ENCODE peak calls at places on chromosome X, in five cellular contexts. H, S, K, W and J are unnamed samples.

GRCh38 chrX:148567229-148567628 is 66.8 kb downstream of the AFF2 start:
- DNase-seq in H (no peak), S (peak; percentile 10), K (no peak), W (no peak), J (peak; percentile 27)

GRCh38 chrX:78123190-78123589 is 16.3 kb downstream of the TAF9B start:
- DNase-seq in H (no peak), S (no peak), K (no peak), W (no peak), J (peak; percentile 57)

GRCh38 chrX:16999275-16999674 is 52.8 kb downstream of the REPS2 start:
- DNase-seq in H (no peak), S (no peak), K (no peak), W (no peak), J (no peak)

GRCh38 chrX:40996886-40997530 is 88.2 kb upstream of the USP9X start:
- DNase-seq in H (peak; percentile 74), S (peak; percentile 41), K (no peak), W (no peak), J (peak; percentile 86)

GRCh38 chrX:105209406-105209805 is 11.1 kb downstream of the TEX13A start:
- DNase-seq in H (no peak), S (no peak), K (no peak), W (no peak), J (no peak)

GRCh38 chrX:100911731-100912130 is 17.0 kb downstream of the XKRX start:
- DNase-seq in H (no peak), S (no peak), K (no peak), W (no peak), J (peak; percentile 11)

GRCh38 chrX:150377010-150377409 is 13.9 kb downstream of the MAMLD1 start:
- DNase-seq in H (no peak), S (no peak), K (no peak), W (no peak), J (no peak)

GRCh38 chrX:110852180-110852579 is 56.6 kb upstream of the CHRDL1 start:
- DNase-seq in H (peak; percentile 37), S (peak; percentile 21), K (no peak), W (no peak), J (peak; percentile 24)

GRCh38 chrX:53716328-53717088 is 30.0 kb upstream of the HUWE1 start:
- DNase-seq in H (no peak), S (no peak), K (no peak), W (no peak), J (no peak)

GRCh38 chrX:21926116-21926515 is 14.4 kb upstream of the SMS start:
- DNase-seq in H (no peak), S (no peak), K (no peak), W (no peak), J (peak; percentile 76)

GRCh38 chrX:128781506-128781905 is 729.3 kb upstream of the ACTRT1 start:
- DNase-seq in H (peak; percentile 59), S (no peak), K (peak; percentile 39), W (peak; percentile 50), J (no peak)

GRCh38 chrX:17020371-17020770 is 73.9 kb downstream of the REPS2 start:
- DNase-seq in H (no peak), S (no peak), K (no peak), W (no peak), J (no peak)

GRCh38 chrX:45295587-45295986 is 94.9 kb upstream of the DIPK2B start:
- DNase-seq in H (no peak), S (no peak), K (no peak), W (peak; percentile 59), J (peak; percentile 26)

GRCh38 chrX:153573999-153574398 is 24.9 kb downstream of the CCNQ start:
- DNase-seq in H (peak; percentile 54), S (peak; percentile 20), K (no peak), W (no peak), J (no peak)

GRCh38 chrX:150161092-150161672 is 201.9 kb upstream of the MAMLD1 start:
- DNase-seq in H (no peak), S (no peak), K (no peak), W (no peak), J (no peak)

GRCh38 chrX:53028678-53029077 is 19.9 kb upstream of the GPR173 start:
- DNase-seq in H (no peak), S (no peak), K (no peak), W (no peak), J (no peak)

GRCh38 chrX:46268429-46268828 is 276.8 kb downstream of the ZNF674 start:
- DNase-seq in H (no peak), S (no peak), K (no peak), W (no peak), J (peak; percentile 28)

GRCh38 chrX:111431007-111431406 is 19.0 kb upstream of the DCX start:
- DNase-seq in H (no peak), S (no peak), K (no peak), W (no peak), J (no peak)

GRCh38 chrX:30065226-30065625 is 150.1 kb upstream of the MAGEB2 start:
- DNase-seq in H (no peak), S (no peak), K (no peak), W (no peak), J (peak; percentile 50)

GRCh38 chrX:105475801-105476200 is 255.3 kb upstream of the TEX13A start:
- DNase-seq in H (no peak), S (no peak), K (no peak), W (no peak), J (no peak)

GRCh38 chrX:56763556-56764152 is 34.6 kb downstream of the NBDY start:
- DNase-seq in H (peak; percentile 3), S (no peak), K (no peak), W (peak; percentile 86), J (no peak)

GRCh38 chrX:22541926-22542325 is 269.2 kb downstream of the CBLL2 start:
- DNase-seq in H (no peak), S (no peak), K (no peak), W (no peak), J (no peak)

GRCh38 chrX:109751698-109752097 is 18.6 kb upstream of the ACSL4 start:
- DNase-seq in H (no peak), S (no peak), K (no peak), W (no peak), J (no peak)

GRCh38 chrX:71616672-71617529 is 1.4 kb downstream of the CXCR3 start:
- DNase-seq in H (peak; percentile 8), S (no peak), K (peak; percentile 88), W (peak; percentile 78), J (no peak)

GRCh38 chrX:133677123-133678063 is 262.1 kb upstream of the GPC4 start:
- DNase-seq in H (no peak), S (no peak), K (no peak), W (no peak), J (no peak)
- H3K4me3 ChIP-seq in H (no peak overlapping the region), S (no peak overlapping the region), K (no peak overlapping the region), W (no peak overlapping the region), J (no peak overlapping the region)

DNA sequence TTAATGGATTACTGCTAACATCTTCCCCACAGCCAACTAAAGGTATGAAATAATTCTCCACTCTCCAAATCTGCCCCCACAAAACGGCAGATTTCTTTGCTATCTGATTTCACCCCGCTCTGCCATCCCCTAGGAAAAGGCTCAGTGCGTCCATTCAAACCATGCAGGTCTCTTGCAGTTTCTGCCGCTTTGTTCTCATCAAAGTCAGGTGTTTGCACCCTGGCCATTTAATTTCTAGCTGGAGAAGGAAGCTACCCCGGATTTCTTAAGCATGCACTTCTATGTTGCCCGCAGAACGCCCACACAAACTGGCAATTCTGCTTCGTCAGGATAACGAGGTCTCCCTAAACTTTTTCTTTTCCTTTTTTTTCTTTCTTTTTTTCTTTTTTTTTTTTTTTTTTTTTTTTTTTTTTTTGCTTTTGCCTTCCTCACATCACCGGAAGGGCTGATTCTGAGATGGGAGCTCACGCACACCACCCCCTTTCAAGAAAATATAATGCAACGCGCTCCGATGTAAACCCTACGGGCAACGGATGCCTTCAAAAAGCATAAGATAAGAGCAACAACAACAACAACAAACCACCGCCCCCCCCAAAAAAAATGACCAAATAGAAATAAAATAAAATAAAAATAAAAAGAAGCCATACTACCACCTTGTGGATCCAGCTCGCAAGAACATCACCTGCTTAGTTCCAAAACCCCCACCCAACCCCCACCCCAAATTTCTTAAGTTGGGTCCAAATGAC is 3.2 kb downstream of the NLGN4X start:
- DNase-seq in H (peak; percentile 32), S (no peak), K (no peak), W (no peak), J (no peak)
- H3K4me3 ChIP-seq in H (peak overlapping the region; percentile 81), S (no peak overlapping the region), K (peak overlapping the region; percentile 49), W (peak overlapping the region; percentile 19), J (no peak overlapping the region)

GRCh38 chrX:103792916-103793540 is 16.4 kb downstream of the PLP1 start:
- DNase-seq in H (no peak), S (no peak), K (no peak), W (no peak), J (peak; percentile 87)
- H3K4me3 ChIP-seq in H (no peak overlapping the region), S (no peak overlapping the region), K (no peak overlapping the region), W (no peak overlapping the region), J (no peak overlapping the region)

GRCh38 chrX:446243-446642 is 59.5 kb upstream of the PPP2R3B start:
- DNase-seq in H (peak; percentile 89), S (no peak), K (no peak), W (no peak), J (no peak)
- H3K4me3 ChIP-seq in H (peak overlapping the region; percentile 21), S (no peak overlapping the region), K (no peak overlapping the region), W (no peak overlapping the region), J (no peak overlapping the region)

DNA sequence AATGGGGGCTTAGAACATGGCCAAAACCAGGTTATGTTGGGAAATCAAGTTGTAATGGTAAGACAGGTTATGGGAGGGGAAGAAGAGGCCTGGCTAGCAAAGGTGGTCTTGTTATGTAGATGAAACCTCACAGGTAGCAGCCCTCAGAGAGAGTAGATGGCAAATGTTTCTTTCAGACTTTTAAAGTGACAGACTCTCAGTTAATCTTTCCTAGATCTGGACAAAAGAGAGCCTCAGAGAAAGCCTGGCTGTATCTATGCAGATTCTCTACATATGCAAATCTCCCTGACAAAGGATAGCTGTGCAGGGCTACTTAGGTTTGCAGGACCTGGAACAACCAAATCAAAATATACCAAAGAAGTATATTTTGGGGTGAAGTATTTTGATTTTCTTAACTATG is 284.1 kb upstream of the AMOT start:
- DNase-seq in H (peak; percentile 5), S (no peak), K (no peak), W (no peak), J (no peak)
- H3K4me3 ChIP-seq in H (no peak overlapping the region), S (no peak overlapping the region), K (no peak overlapping the region), W (no peak overlapping the region), J (no peak overlapping the region)

DNA sequence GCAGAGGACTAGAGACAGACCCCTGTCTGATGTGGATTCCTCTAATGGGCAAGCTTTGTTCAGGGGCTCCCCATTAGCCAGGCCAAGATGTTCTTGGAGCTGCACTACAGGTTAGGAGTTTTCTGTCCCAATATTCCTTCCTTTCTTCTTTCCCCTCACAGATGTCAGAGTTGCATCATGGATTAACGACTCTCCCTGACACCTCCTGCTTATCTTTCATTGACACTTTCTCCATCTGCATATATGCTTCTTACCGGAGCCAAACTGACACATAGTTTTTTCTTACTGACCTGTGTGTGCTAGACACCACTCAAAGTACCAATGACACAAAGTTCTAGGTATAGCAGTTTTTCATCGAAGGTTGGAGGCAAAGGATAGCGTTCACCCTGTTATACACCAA is 228.6 kb upstream of the HCCS start:
- DNase-seq in H (no peak), S (no peak), K (no peak), W (no peak), J (no peak)
- H3K4me3 ChIP-seq in H (no peak overlapping the region), S (no peak overlapping the region), K (no peak overlapping the region), W (no peak overlapping the region), J (no peak overlapping the region)

GRCh38 chrX:39736219-39737211 is 361.2 kb downstream of the BCOR start:
- DNase-seq in H (no peak), S (no peak), K (no peak), W (no peak), J (peak; percentile 94)
- H3K4me3 ChIP-seq in H (no peak overlapping the region), S (no peak overlapping the region), K (no peak overlapping the region), W (no peak overlapping the region), J (no peak overlapping the region)